ENCODE peak calls at places on chromosomes 4 and X, in six cellular contexts. V is NB4, M is neural crest cell, Z is kidney, S is lower leg skin, D is WTC11. H is an unnamed sample.

GRCh38 chrX:39309018-39309620 is 507.9 kb downstream of the MID1IP1 start:
- DNase-seq in V (peak), M (no peak), Z (no peak), S (peak), D (no peak), H (no peak)

GRCh38 chrX:77446840-77447239 is 349 bp upstream of the FGF16 start:
- DNase-seq in V (no peak), M (no peak), Z (no peak), S (no peak), D (no peak), H (no peak)

GRCh38 chr4:87209696-87210095 is 10.7 kb downstream of the KLHL8 start:
- DNase-seq in V (peak), M (no peak), Z (no peak), S (peak), D (no peak), H (no peak)

GRCh38 chr4:47032405-47033106 is 1.2 kb downstream of the GABRB1 start:
- DNase-seq in V (peak), M (peak), Z (peak), S (peak), D (peak), H (peak)

GRCh38 chrX:17655232-17656034 is 81.9 kb upstream of the SCML1 start:
- DNase-seq in V (no peak), M (peak), Z (no peak), S (no peak), D (peak), H (no peak)

GRCh38 chr4:119237642-119238041 is 25.1 kb downstream of the USP53 start:
- DNase-seq in V (no peak), M (no peak), Z (no peak), S (no peak), D (no peak), H (no peak)

GRCh38 chrX:153499258-153499657 is 4.5 kb downstream of the BGN start:
- DNase-seq in V (no peak), M (no peak), Z (no peak), S (no peak), D (no peak), H (no peak)

GRCh38 chr4:122827258-122827887 is 742 bp downstream of the FGF2 start:
- DNase-seq in V (peak), M (peak), Z (peak), S (peak), D (peak), H (peak)

GRCh38 chr4:36283912-36284465 is 2.6 kb downstream of the DTHD1 start:
- DNase-seq in V (no peak), M (no peak), Z (no peak), S (no peak), D (no peak), H (no peak)

GRCh38 chrX:31268359-31268758 is 196.5 kb upstream of the FTHL17 start:
- DNase-seq in V (no peak), M (no peak), Z (no peak), S (no peak), D (no peak), H (no peak)

GRCh38 chrX:989959-990510 is 222.4 kb downstream of the CRLF2 start:
- DNase-seq in V (peak), M (peak), Z (peak), S (peak), D (no peak), H (peak)

GRCh38 chrX:139811942-139812629 is 104.1 kb upstream of the MCF2 start:
- DNase-seq in V (no peak), M (no peak), Z (no peak), S (no peak), D (no peak), H (no peak)

GRCh38 chrX:38220024-38220935 is at the start of gene SRPX:
- DNase-seq in V (peak), M (peak), Z (peak), S (peak), D (peak), H (peak)

GRCh38 chr4:100590308-100590707 is 72.5 kb upstream of the EMCN start:
- DNase-seq in V (no peak), M (no peak), Z (no peak), S (no peak), D (no peak), H (no peak)

GRCh38 chr4:151952137-151952536 is 191.3 kb upstream of the GATB start:
- DNase-seq in V (no peak), M (no peak), Z (no peak), S (no peak), D (no peak), H (no peak)

GRCh38 chrX:131262738-131263679 is 26.1 kb downstream of the IGSF1 start:
- DNase-seq in V (peak), M (no peak), Z (no peak), S (no peak), D (peak), H (no peak)

GRCh38 chrX:29617276-29617675 is 598.1 kb upstream of the MAGEB2 start:
- DNase-seq in V (no peak), M (no peak), Z (no peak), S (no peak), D (no peak), H (no peak)

GRCh38 chrX:78075787-78076389 is 28.2 kb upstream of the PGK1 start:
- DNase-seq in V (no peak), M (no peak), Z (no peak), S (no peak), D (no peak), H (no peak)

GRCh38 chr4:78057600-78058560 is 757 bp downstream of the FRAS1 start:
- DNase-seq in V (no peak), M (peak), Z (peak), S (peak), D (peak), H (peak)

GRCh38 chr4:111535792-111536191 is 609.5 kb upstream of the FAM241A start:
- DNase-seq in V (no peak), M (no peak), Z (no peak), S (no peak), D (no peak), H (no peak)

GRCh38 chrX:126448681-126449080 is 103.9 kb downstream of the DCAF12L1 start:
- DNase-seq in V (no peak), M (no peak), Z (no peak), S (no peak), D (no peak), H (no peak)

GRCh38 chr4:169272265-169272886 is 1.6 kb upstream of the SH3RF1 start:
- DNase-seq in V (no peak), M (no peak), Z (no peak), S (no peak), D (no peak), H (no peak)

GRCh38 chrX:18983711-18984380 is at the start of gene PHKA2:
- DNase-seq in V (no peak), M (peak), Z (peak), S (peak), D (peak), H (peak)

GRCh38 chrX:79477691-79478090 is 110.6 kb upstream of the ITM2A start:
- DNase-seq in V (no peak), M (no peak), Z (no peak), S (no peak), D (no peak), H (no peak)

GRCh38 chr4:81632581-81633247 is 161.0 kb upstream of the RASGEF1B start:
- DNase-seq in V (no peak), M (no peak), Z (no peak), S (no peak), D (no peak), H (no peak)

GRCh38 chr4:46839128-46839527 is 69.9 kb downstream of the COX7B2 start:
- DNase-seq in V (no peak), M (no peak), Z (no peak), S (no peak), D (no peak), H (no peak)

GRCh38 chr4:37549003-37549402 is 137.2 kb downstream of the RELL1 start:
- DNase-seq in V (no peak), M (no peak), Z (no peak), S (no peak), D (no peak), H (no peak)

GRCh38 chr4:153522800-153523089 is 56.6 kb downstream of the TMEM131L start:
- DNase-seq in V (no peak), M (no peak), Z (no peak), S (no peak), D (no peak), H (no peak)

GRCh38 chr4:187480146-187481145 is 515.1 kb upstream of the ZFP42 start:
- DNase-seq in V (no peak), M (no peak), Z (no peak), S (no peak), D (no peak), H (no peak)

GRCh38 chrX:150161092-150161672 is 201.9 kb upstream of the MAMLD1 start:
- DNase-seq in V (no peak), M (no peak), Z (no peak), S (no peak), D (no peak), H (no peak)

GRCh38 chr4:180706766-180707165 is 1536.4 kb upstream of the TENM3 start:
- DNase-seq in V (no peak), M (no peak), Z (no peak), S (no peak), D (no peak), H (no peak)
- TF ChIP-seq CTCF in V (no peak), M (no peak), Z (no peak), S (no peak), D (no peak), H (no peak)

GRCh38 chrX:8183281-8183680 is 12.2 kb upstream of the VCX2 start:
- DNase-seq in V (no peak), M (no peak), Z (no peak), S (no peak), D (no peak), H (no peak)

GRCh38 chrX:8179653-8180052 is 8.6 kb upstream of the VCX2 start:
- DNase-seq in V (peak), M (no peak), Z (no peak), S (no peak), D (no peak), H (no peak)
- TF ChIP-seq CTCF in V (no peak), M (peak), Z (no peak), S (no peak), D (no peak), H (peak)

GRCh38 chr4:184756399-184756798 is 22.5 kb upstream of the CENPU start:
- DNase-seq in V (peak), M (no peak), Z (no peak), S (no peak), D (no peak), H (no peak)
- TF ChIP-seq CTCF in V (no peak), M (no peak), Z (no peak), S (no peak), D (no peak), H (no peak)

GRCh38 chr4:121696140-121696640 is 590 bp downstream of the ANXA5 start:
- DNase-seq in V (peak), M (no peak), Z (peak), S (peak), D (peak), H (peak)
- TF ChIP-seq CTCF in V (no peak), M (no peak), Z (no peak), S (no peak), D (no peak), H (peak)

GRCh38 chr4:144357970-144358369 is 217.5 kb upstream of the GYPA start:
- DNase-seq in V (no peak), M (no peak), Z (no peak), S (no peak), D (no peak), H (no peak)

GRCh38 chr4:144360394-144360793 is 219.9 kb upstream of the GYPA start:
- DNase-seq in V (no peak), M (no peak), Z (no peak), S (no peak), D (no peak), H (no peak)

GRCh38 chr4:144353240-144353639 is 212.7 kb upstream of the GYPA start:
- DNase-seq in V (no peak), M (no peak), Z (no peak), S (no peak), D (no peak), H (no peak)

GRCh38 chr4:144356941-144357381 is 216.4 kb upstream of the GYPA start:
- DNase-seq in V (no peak), M (no peak), Z (no peak), S (peak), D (no peak), H (no peak)

DNA sequence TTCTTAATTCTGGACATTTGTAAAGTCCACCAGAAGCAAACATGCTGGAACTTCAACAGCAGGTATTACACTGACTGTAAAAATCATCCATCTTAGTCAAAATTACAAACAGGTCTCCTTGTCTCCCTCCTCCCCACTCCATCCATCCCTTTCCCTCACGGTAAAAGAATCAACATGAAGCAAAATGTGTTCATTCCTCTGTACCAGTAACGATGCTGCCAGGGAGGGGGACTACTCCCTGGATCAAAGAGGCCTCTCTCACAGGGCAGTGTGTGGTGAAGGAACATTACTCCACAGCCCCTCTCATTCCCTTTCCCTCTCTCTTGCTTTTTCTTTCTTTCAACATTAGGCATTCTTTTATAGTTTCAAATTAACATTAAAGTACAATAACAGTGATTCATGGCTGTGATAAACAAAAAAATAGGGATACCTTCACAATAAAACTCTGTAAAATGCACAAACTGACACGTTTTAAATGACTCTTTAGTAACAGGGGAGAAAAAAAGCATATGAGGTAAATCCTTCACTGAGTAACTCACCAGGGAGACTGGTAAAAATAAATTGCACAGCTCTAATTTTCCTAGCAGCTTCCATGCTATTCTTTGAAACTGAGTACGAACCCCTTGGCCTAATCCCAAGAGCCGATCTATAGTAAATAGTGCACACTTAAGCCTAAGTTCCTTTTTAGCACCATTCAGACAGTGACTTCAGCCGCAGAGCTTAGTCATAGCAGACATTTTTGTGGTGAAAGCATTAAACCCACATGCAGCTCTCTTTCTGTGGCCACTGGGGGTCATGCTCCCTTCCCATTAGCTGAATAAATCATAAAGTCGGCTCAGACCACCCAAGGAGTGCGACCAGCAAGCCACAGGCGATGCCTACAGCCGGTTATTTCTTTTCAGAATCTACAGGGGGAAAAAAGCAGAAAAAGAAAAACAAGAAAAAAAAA is 215.6 kb upstream of the GYPA start:
- DNase-seq in V (peak), M (peak), Z (no peak), S (no peak), D (peak), H (no peak)
- TF ChIP-seq CTCF in V (peak), M (peak), Z (no peak), S (no peak), D (no peak), H (peak)

GRCh38 chrX:47568656-47569295 is 7.8 kb downstream of the ARAF start:
- DNase-seq in V (peak), M (peak), Z (no peak), S (no peak), D (peak), H (no peak)
- TF ChIP-seq CTCF in V (peak), M (peak), Z (no peak), S (no peak), D (peak), H (peak)

GRCh38 chr4:33411182-33411581 is 2691.0 kb downstream of the PCDH7 start:
- DNase-seq in V (peak), M (no peak), Z (no peak), S (no peak), D (no peak), H (no peak)
- TF ChIP-seq CTCF in V (no peak), M (no peak), Z (no peak), S (no peak), D (no peak), H (no peak)